ENCODE peak calls at places on chromosomes 2 and 18, in four cellular contexts. C, G, V and K are unnamed samples.

GRCh38 chr2:36397728-36398413 is 42.3 kb downstream of the CRIM1 start:
- DNase-seq in C (no peak), G (no peak), V (no peak), K (no peak)

GRCh38 chr18:66124394-66124793 is 373.6 kb downstream of the CDH7 start:
- DNase-seq in C (no peak), G (no peak), V (no peak), K (peak; percentile 2)

GRCh38 chr2:168119519-168120141 is 127.8 kb downstream of the STK39 start:
- DNase-seq in C (no peak), G (peak; percentile 52), V (no peak), K (peak; percentile 74)

GRCh38 chr18:66196805-66197204 is 407.1 kb downstream of the CDH19 start:
- DNase-seq in C (no peak), G (no peak), V (no peak), K (no peak)

GRCh38 chr18:13381907-13382682 is 163.5 kb downstream of the LDLRAD4 start:
- DNase-seq in C (peak; percentile 43), G (no peak), V (peak; percentile 78), K (peak; percentile 18)

GRCh38 chr2:28366496-28367282 is 26.0 kb upstream of the FOSL2 start:
- DNase-seq in C (no peak), G (no peak), V (no peak), K (peak; percentile 34)

GRCh38 chr2:151771599-151772358 is 37.5 kb upstream of the NEB start:
- DNase-seq in C (no peak), G (no peak), V (peak; percentile 46), K (peak; percentile 26)

GRCh38 chr2:44135307-44135706 is 33.4 kb upstream of the PPM1B start:
- DNase-seq in C (no peak), G (no peak), V (no peak), K (no peak)

GRCh38 chr18:41134426-41134825 is 820.6 kb upstream of the PIK3C3 start:
- DNase-seq in C (no peak), G (no peak), V (no peak), K (no peak)

GRCh38 chr2:124877065-124877671 is 852.1 kb downstream of the CNTNAP5 start:
- DNase-seq in C (no peak), G (no peak), V (no peak), K (peak; percentile 75)

GRCh38 chr2:239323473-239323872 is 77.3 kb downstream of the HDAC4 start:
- DNase-seq in C (peak; percentile 14), G (no peak), V (no peak), K (no peak)

GRCh38 chr18:70333757-70334156 is 44.9 kb downstream of the SOCS6 start:
- DNase-seq in C (no peak), G (no peak), V (peak; percentile 57), K (peak; percentile 91)

GRCh38 chr2:20052229-20052871 is 922 bp upstream of the LAPTM4A start:
- DNase-seq in C (no peak), G (no peak), V (no peak), K (peak; percentile 35)

GRCh38 chr2:219724628-219725027 is 97.2 kb downstream of the SLC4A3 start:
- DNase-seq in C (no peak), G (no peak), V (no peak), K (peak; percentile 80)

GRCh38 chr2:55811048-55811447 is 112.5 kb downstream of the EFEMP1 start:
- DNase-seq in C (no peak), G (no peak), V (no peak), K (peak; percentile 19)

GRCh38 chr2:240586919-240587800 is 626 bp downstream of the CAPN10 start:
- DNase-seq in C (no peak), G (no peak), V (peak; percentile 61), K (peak; percentile 69)
- H3K4me1 ChIP-seq in C (peaks cover 21% of the 10 kb centered on the region), G (peaks cover 8% of the 10 kb centered on the region), V (peaks cover 48% of the 10 kb centered on the region), K (peaks cover 6% of the 10 kb centered on the region)

DNA sequence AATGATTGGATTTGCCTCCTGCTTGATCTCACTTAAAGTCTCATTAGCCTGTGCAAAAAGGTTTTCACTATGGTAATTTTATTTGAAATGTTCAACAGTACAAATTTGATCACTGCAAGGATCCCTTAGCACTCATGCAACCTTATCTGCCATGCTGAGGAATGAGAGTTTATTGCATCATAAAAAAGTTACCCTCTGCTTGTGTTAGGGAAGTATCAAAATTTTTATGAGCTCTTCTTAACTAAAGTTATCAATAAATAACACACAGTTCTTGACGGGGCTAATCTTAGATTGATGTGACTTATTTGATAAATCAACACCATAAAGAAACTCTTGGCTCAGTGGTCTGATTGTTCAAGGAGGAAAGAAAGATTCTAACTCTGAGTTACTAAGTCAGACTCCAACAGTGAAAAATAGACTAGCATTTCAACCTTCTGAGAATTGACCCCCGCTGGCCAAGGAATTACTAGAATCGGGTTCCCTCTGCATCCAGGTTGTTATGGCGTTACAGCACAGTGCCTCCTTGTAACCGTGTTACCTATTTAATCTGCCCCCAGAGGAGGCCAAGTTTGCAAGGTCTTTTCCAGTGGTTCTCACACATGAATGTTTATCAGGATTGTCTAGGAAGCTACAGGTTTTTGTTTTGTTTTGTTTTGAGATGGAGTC is 259.7 kb downstream of the CDCA7 start:
- DNase-seq in C (no peak), G (no peak), V (no peak), K (no peak)
- H3K27ac ChIP-seq in C (no peak overlapping the region), G (no peak overlapping the region), V (no peak overlapping the region), K (no peak overlapping the region)

DNA sequence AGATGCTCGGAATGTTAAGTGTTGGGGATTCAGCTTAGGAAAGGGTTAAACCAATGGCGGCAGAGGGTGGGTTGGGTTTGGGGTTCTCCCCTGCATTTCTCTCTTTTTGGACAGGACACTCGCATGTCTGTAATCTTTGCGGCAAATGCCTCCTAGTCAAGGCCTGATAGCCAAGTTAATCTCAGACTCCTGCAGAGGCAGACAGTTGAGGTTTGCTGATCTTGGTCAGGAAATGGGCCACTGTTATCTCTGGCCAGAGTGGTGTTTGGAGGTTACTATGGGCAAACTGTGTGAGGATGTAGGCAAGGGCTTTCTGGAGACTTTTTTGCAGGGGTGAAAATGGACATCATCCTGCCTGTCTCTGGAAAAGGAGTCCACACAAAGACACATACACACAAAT is 188.8 kb downstream of the SETBP1 start:
- DNase-seq in C (no peak), G (no peak), V (no peak), K (no peak)
- H3K4me1 ChIP-seq in C (peaks cover 1% of the 10 kb centered on the region), G (no peaks in the 10 kb centered on the region), V (no peaks in the 10 kb centered on the region), K (peaks cover 21% of the 10 kb centered on the region)

DNA sequence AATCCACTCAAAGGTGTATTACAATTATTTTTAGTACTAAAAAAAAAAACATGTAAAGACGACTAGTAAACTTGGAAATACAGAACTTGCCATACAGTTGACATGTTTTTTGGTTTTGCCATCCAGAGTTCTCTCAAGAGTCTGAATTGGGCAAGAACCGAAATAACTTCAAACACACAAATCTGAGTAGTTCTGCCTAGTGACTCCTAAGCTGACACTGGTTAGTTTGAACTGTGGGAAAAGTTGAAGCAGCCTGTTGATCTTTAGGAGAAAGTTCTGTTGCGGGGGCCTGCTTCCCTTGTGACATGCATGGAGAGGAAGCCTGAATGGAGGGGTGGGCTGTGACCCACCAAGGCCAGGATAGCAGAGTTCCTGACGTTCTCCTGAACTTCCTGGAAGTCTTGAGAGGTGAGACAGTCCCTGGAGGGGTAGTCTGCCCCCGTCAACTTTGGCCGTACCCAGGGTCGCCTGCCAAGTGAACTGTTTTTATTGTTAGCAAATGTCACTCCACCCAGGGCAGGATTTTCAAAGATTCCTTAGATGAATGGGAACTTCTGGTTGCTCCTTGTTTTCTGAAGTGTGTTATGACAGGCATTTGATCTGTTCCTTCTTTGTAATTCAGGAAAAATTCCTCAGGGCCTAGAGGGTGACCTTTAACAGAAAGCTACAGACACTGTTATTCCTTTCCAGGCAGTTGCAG is 85.6 kb upstream of the SPTBN1 start:
- DNase-seq in C (no peak), G (no peak), V (no peak), K (no peak)
- H3K27ac ChIP-seq in C (peak overlapping the region; percentile 13), G (no peak overlapping the region), V (peak overlapping the region; percentile 53), K (no peak overlapping the region)

GRCh38 chr2:46368416-46368815 is 71.2 kb downstream of the EPAS1 start:
- DNase-seq in C (no peak), G (no peak), V (no peak), K (no peak)
- H3K4me1 ChIP-seq in C (no peaks in the 10 kb centered on the region), G (no peaks in the 10 kb centered on the region), V (peaks cover 64% of the 10 kb centered on the region), K (no peaks in the 10 kb centered on the region)

DNA sequence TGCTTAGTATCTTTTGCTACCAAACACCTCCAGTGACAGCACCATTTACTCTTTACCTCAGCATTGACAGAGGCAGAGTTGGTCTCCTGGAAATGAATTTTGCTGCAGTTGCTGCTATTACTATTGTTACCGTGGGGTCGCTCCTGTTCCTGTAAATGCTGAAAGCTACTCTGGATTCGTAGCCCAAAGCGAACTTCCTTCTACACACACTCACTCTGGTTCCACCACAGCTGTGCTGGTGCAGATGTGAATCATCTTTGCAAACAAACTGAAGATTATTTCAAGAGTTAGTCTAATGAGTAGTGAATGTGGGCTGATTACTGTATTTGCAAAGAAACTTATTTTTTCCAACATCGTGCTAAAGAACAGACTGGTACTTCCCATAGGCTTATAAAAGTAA is 303.9 kb downstream of the LPIN1 start:
- DNase-seq in C (no peak), G (no peak), V (no peak), K (no peak)
- H3K27ac ChIP-seq in C (no peak overlapping the region), G (no peak overlapping the region), V (no peak overlapping the region), K (no peak overlapping the region)

GRCh38 chr18:34807106-34807796 is 97.2 kb downstream of the DTNA start:
- DNase-seq in C (no peak), G (peak; percentile 52), V (no peak), K (no peak)

GRCh38 chr18:34805117-34805882 is 95.2 kb downstream of the DTNA start:
- DNase-seq in C (no peak), G (no peak), V (no peak), K (no peak)

GRCh38 chr18:34803877-34804276 is 93.8 kb downstream of the DTNA start:
- DNase-seq in C (no peak), G (no peak), V (no peak), K (no peak)

GRCh38 chr18:34808389-34808788 is 98.3 kb downstream of the DTNA start:
- DNase-seq in C (no peak), G (no peak), V (no peak), K (no peak)

DNA sequence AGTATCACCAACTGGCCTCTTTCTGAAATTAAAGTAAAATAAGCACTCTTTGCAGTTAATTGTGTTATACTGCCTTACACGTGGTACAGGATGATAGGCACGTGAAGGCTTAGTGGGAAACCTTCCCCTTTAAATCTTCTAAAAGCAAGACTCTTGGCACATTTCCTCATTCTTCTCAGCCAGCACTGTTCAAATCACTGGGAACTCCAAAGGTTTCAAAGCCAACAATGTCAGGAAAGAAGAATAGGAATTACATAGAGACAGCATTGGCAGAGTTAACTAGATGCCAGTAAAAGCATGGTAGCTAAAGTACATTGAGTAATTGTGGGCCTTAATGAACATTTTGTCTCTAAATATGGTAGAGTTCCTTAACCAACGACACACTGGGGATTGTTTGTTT is 96.4 kb downstream of the DTNA start:
- DNase-seq in C (no peak), G (no peak), V (no peak), K (peak; percentile 16)
- H3K4me1 ChIP-seq in C (no peaks in the 10 kb centered on the region), G (peaks cover 3% of the 10 kb centered on the region), V (no peaks in the 10 kb centered on the region), K (no peaks in the 10 kb centered on the region)

GRCh38 chr2:21356857-21357255 is 233.1 kb downstream of the TDRD15 start:
- DNase-seq in C (no peak), G (no peak), V (no peak), K (no peak)
- H3K27ac ChIP-seq in C (no peak overlapping the region), G (no peak overlapping the region), V (no peak overlapping the region), K (no peak overlapping the region)

DNA sequence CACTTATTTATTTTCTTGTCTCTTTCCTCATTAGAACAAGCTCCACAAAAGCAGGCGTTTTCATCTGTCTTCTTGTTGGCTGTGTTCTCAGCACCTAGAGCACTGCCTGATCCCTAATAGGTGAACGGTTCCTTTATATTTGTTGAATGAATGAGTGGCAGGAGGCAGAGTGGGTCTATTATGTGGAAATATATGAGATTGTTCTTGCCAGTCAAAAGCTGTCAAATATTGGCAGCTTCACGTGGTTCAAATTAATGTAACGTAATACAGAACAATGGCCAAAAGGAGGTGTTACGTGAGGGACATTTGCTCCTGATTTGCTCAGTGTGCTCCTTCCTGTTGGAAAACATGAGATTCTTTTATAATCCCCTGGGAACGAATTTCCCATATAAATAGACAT is 8.5 kb upstream of the ARHGAP25 start:
- DNase-seq in C (no peak), G (no peak), V (no peak), K (no peak)
- H3K4me1 ChIP-seq in C (no peaks in the 10 kb centered on the region), G (no peaks in the 10 kb centered on the region), V (peaks cover 35% of the 10 kb centered on the region), K (no peaks in the 10 kb centered on the region)